ENCODE peak calls at places on chromosomes 11 and 22, in four cellular contexts. R is mesendoderm, Z is H1, P is IMR-90. V is an unnamed sample.

GRCh38 chr11:61133956-61134662 is 27.1 kb downstream of the VPS37C start:
- DNase-seq in R (no peak), Z (no peak), P (no peak), V (no peak)

GRCh38 chr11:77361184-77361583 is 59.7 kb upstream of the GDPD4 start:
- DNase-seq in R (peak), Z (no peak), P (peak), V (no peak)

GRCh38 chr11:75275581-75275980 is 35.0 kb downstream of the TPBGL start:
- DNase-seq in R (peak), Z (no peak), P (peak), V (peak)

GRCh38 chr11:115477410-115477809 is 26.8 kb downstream of the CADM1 start:
- DNase-seq in R (no peak), Z (no peak), P (no peak), V (no peak)

GRCh38 chr11:11535611-11536010 is 86.2 kb downstream of the GALNT18 start:
- DNase-seq in R (peak), Z (no peak), P (no peak), V (peak)

GRCh38 chr11:133943950-133944698 is 12.6 kb downstream of the IGSF9B start:
- DNase-seq in R (no peak), Z (no peak), P (no peak), V (no peak)

GRCh38 chr11:83069441-83070043 is 2.2 kb downstream of the RAB30 start:
- DNase-seq in R (peak), Z (no peak), P (no peak), V (no peak)

GRCh38 chr11:17978553-17979287 is 34.1 kb downstream of the SERGEF start:
- DNase-seq in R (peak), Z (peak), P (peak), V (peak)

GRCh38 chr11:110738641-110739040 is 26.4 kb upstream of the ARHGAP20 start:
- DNase-seq in R (peak), Z (no peak), P (no peak), V (no peak)

GRCh38 chr22:50313600-50313999 is 6.2 kb upstream of the PLXNB2 start:
- DNase-seq in R (no peak), Z (no peak), P (no peak), V (no peak)

GRCh38 chr11:70628881-70629844 is 230.8 kb downstream of the CTTN start:
- DNase-seq in R (no peak), Z (no peak), P (no peak), V (no peak)

GRCh38 chr11:44842219-44842618 is 108.5 kb downstream of the TP53I11 start:
- DNase-seq in R (no peak), Z (no peak), P (peak), V (no peak)

GRCh38 chr22:41933411-41934177 is 7.0 kb upstream of the TNFRSF13C start:
- DNase-seq in R (no peak), Z (no peak), P (no peak), V (no peak)

GRCh38 chr11:73963861-73964260 is 13.0 kb downstream of the DNAJB13 start:
- DNase-seq in R (no peak), Z (no peak), P (no peak), V (no peak)

GRCh38 chr11:62081378-62082291 is 42.2 kb upstream of the INCENP start:
- DNase-seq in R (peak), Z (peak), P (peak), V (peak)

GRCh38 chr11:96112192-96113099 is 188.5 kb upstream of the MTMR2 start:
- DNase-seq in R (no peak), Z (no peak), P (peak), V (no peak)

GRCh38 chr11:119112314-119113020 is 5.3 kb downstream of the C2CD2L start:
- DNase-seq in R (no peak), Z (no peak), P (no peak), V (no peak)

GRCh38 chr22:33807465-33807864 is 112.8 kb downstream of the LARGE1 start:
- DNase-seq in R (no peak), Z (no peak), P (peak), V (no peak)

GRCh38 chr22:19498154-19498865 is 18.6 kb downstream of the CDC45 start:
- DNase-seq in R (no peak), Z (no peak), P (no peak), V (no peak)

GRCh38 chr22:37498289-37498909 is 12.2 kb upstream of the MFNG start:
- DNase-seq in R (peak), Z (peak), P (no peak), V (peak)

DNA sequence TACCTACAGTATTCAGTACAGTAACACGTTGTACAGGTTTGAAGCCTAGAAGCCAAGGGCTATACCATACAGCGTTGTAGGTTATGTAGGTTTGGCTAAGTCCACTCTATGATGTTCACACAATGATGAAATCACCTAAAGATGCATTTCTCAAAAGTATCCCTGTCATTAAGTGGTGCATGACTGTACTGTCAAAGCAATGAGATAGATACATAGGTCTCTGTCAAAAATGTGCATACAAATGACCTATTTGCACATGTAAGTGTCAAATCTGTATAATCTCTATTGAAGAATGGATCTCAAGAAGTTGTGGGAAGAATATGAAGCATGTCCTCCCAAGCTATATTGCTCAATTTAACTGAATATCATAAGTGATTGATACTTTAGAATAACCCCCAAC is 11.9 kb upstream of the DDI1 start:
- DNase-seq in R (no peak), Z (no peak), P (no peak), V (no peak)
- H4K5ac ChIP-seq in R (no peak), Z (no peak), P (no peak), V (no peak)

GRCh38 chr11:127073621-127074020 is 73.1 kb upstream of the KIRREL3 start:
- DNase-seq in R (no peak), Z (no peak), P (no peak), V (no peak)
- H4K5ac ChIP-seq in R (no peak), Z (no peak), P (no peak), V (no peak)

GRCh38 chr11:79328402-79328801 is 112.4 kb downstream of the TENM4 start:
- DNase-seq in R (no peak), Z (no peak), P (no peak), V (no peak)

GRCh38 chr11:79325851-79326250 is 115.0 kb downstream of the TENM4 start:
- DNase-seq in R (no peak), Z (no peak), P (no peak), V (no peak)

GRCh38 chr11:79331251-79331901 is 109.5 kb downstream of the TENM4 start:
- DNase-seq in R (no peak), Z (no peak), P (no peak), V (no peak)

GRCh38 chr11:79332017-79332416 is 108.8 kb downstream of the TENM4 start:
- DNase-seq in R (no peak), Z (no peak), P (no peak), V (no peak)

GRCh38 chr11:79329561-79329960 is 111.3 kb downstream of the TENM4 start:
- DNase-seq in R (no peak), Z (no peak), P (no peak), V (no peak)
- H4K5ac ChIP-seq in R (no peak), Z (no peak), P (no peak), V (no peak)

GRCh38 chr11:27281276-27281675 is 81.7 kb downstream of the CCDC34 start:
- DNase-seq in R (no peak), Z (no peak), P (no peak), V (no peak)
- H4K5ac ChIP-seq in R (no peak), Z (no peak), P (no peak), V (no peak)

V was measured in H9.